ENCODE peak calls at places on chromosomes 6 and 20, in nine cellular contexts. One of them, this sample, is unnamed.

GRCh38 chr6:157518399-157519250 is 137.6 kb downstream of the ZDHHC14 start:
- DNase-seq in choroid plexus epithelial cell: peak; percentile 24
- DNase-seq in tibial artery: no peak
- DNase-seq in mammary epithelial cell: no peak
- DNase-seq in cardiac fibroblast: peak; percentile 56
- DNase-seq in NB4: no peak
- DNase-seq in bronchial epithelial cell: no peak
- DNase-seq in upper lobe of left lung: peak; percentile 33
- DNase-seq in GM12865: no peak
- DNase-seq in this sample: peak; percentile 28

GRCh38 chr20:40525356-40525755 is 163.7 kb downstream of the MAFB start:
- DNase-seq in choroid plexus epithelial cell: peak; percentile 70
- DNase-seq in tibial artery: no peak
- DNase-seq in mammary epithelial cell: no peak
- DNase-seq in cardiac fibroblast: peak; percentile 53
- DNase-seq in NB4: no peak
- DNase-seq in bronchial epithelial cell: no peak
- DNase-seq in upper lobe of left lung: no peak
- DNase-seq in GM12865: no peak
- DNase-seq in this sample: no peak

GRCh38 chr6:56050530-56050929 is 175.1 kb upstream of the BMP5 start:
- DNase-seq in choroid plexus epithelial cell: no peak
- DNase-seq in tibial artery: no peak
- DNase-seq in mammary epithelial cell: no peak
- DNase-seq in cardiac fibroblast: no peak
- DNase-seq in NB4: no peak
- DNase-seq in bronchial epithelial cell: no peak
- DNase-seq in upper lobe of left lung: no peak
- DNase-seq in GM12865: no peak
- DNase-seq in this sample: no peak

GRCh38 chr6:103893082-103893481 is 966.6 kb downstream of the HACE1 start:
- DNase-seq in choroid plexus epithelial cell: peak; percentile 67
- DNase-seq in tibial artery: no peak
- DNase-seq in mammary epithelial cell: no peak
- DNase-seq in cardiac fibroblast: peak; percentile 91
- DNase-seq in NB4: no peak
- DNase-seq in bronchial epithelial cell: peak; percentile 10
- DNase-seq in upper lobe of left lung: no peak
- DNase-seq in GM12865: no peak
- DNase-seq in this sample: peak; percentile 3

GRCh38 chr6:108115598-108116058 is 41.1 kb upstream of the OSTM1 start:
- DNase-seq in choroid plexus epithelial cell: peak; percentile 48
- DNase-seq in tibial artery: no peak
- DNase-seq in mammary epithelial cell: peak; percentile 25
- DNase-seq in cardiac fibroblast: peak; percentile 47
- DNase-seq in NB4: peak; percentile 76
- DNase-seq in bronchial epithelial cell: no peak
- DNase-seq in upper lobe of left lung: peak; percentile 25
- DNase-seq in GM12865: peak; percentile 35
- DNase-seq in this sample: peak; percentile 30

GRCh38 chr6:45045253-45045601 is 282.9 kb upstream of the RUNX2 start:
- DNase-seq in choroid plexus epithelial cell: no peak
- DNase-seq in tibial artery: no peak
- DNase-seq in mammary epithelial cell: no peak
- DNase-seq in cardiac fibroblast: no peak
- DNase-seq in NB4: no peak
- DNase-seq in bronchial epithelial cell: no peak
- DNase-seq in upper lobe of left lung: no peak
- DNase-seq in GM12865: no peak
- DNase-seq in this sample: no peak

GRCh38 chr6:30774701-30775100 is 30.4 kb upstream of the IER3 start:
- DNase-seq in choroid plexus epithelial cell: no peak
- DNase-seq in tibial artery: no peak
- DNase-seq in mammary epithelial cell: no peak
- DNase-seq in cardiac fibroblast: no peak
- DNase-seq in NB4: no peak
- DNase-seq in bronchial epithelial cell: no peak
- DNase-seq in upper lobe of left lung: no peak
- DNase-seq in GM12865: no peak
- DNase-seq in this sample: no peak

GRCh38 chr6:18101271-18101670 is 21.2 kb downstream of the NHLRC1 start:
- DNase-seq in choroid plexus epithelial cell: peak; percentile 16
- DNase-seq in tibial artery: no peak
- DNase-seq in mammary epithelial cell: peak; percentile 54
- DNase-seq in cardiac fibroblast: no peak
- DNase-seq in NB4: no peak
- DNase-seq in bronchial epithelial cell: peak; percentile 50
- DNase-seq in upper lobe of left lung: no peak
- DNase-seq in GM12865: no peak
- DNase-seq in this sample: no peak

GRCh38 chr6:138026342-138026741 is 80.9 kb downstream of the PERP start:
- DNase-seq in choroid plexus epithelial cell: no peak
- DNase-seq in tibial artery: no peak
- DNase-seq in mammary epithelial cell: no peak
- DNase-seq in cardiac fibroblast: no peak
- DNase-seq in NB4: no peak
- DNase-seq in bronchial epithelial cell: no peak
- DNase-seq in upper lobe of left lung: no peak
- DNase-seq in GM12865: no peak
- DNase-seq in this sample: no peak

GRCh38 chr6:51495016-51495805 is 592.2 kb downstream of the PKHD1 start:
- DNase-seq in choroid plexus epithelial cell: no peak
- DNase-seq in tibial artery: no peak
- DNase-seq in mammary epithelial cell: no peak
- DNase-seq in cardiac fibroblast: no peak
- DNase-seq in NB4: no peak
- DNase-seq in bronchial epithelial cell: no peak
- DNase-seq in upper lobe of left lung: no peak
- DNase-seq in GM12865: no peak
- DNase-seq in this sample: no peak

GRCh38 chr6:7640607-7641577 is 50.9 kb downstream of the SNRNP48 start:
- DNase-seq in choroid plexus epithelial cell: peak; percentile 78
- DNase-seq in tibial artery: no peak
- DNase-seq in mammary epithelial cell: peak; percentile 94
- DNase-seq in cardiac fibroblast: peak; percentile 60
- DNase-seq in NB4: no peak
- DNase-seq in bronchial epithelial cell: peak; percentile 96
- DNase-seq in upper lobe of left lung: peak; percentile 2
- DNase-seq in GM12865: no peak
- DNase-seq in this sample: peak; percentile 85

GRCh38 chr6:137148291-137149076 is 25.0 kb downstream of the IL22RA2 start:
- DNase-seq in choroid plexus epithelial cell: peak; percentile 88
- DNase-seq in tibial artery: no peak
- DNase-seq in mammary epithelial cell: peak; percentile 27
- DNase-seq in cardiac fibroblast: peak; percentile 12
- DNase-seq in NB4: peak; percentile 95
- DNase-seq in bronchial epithelial cell: peak; percentile 84
- DNase-seq in upper lobe of left lung: no peak
- DNase-seq in GM12865: no peak
- DNase-seq in this sample: peak; percentile 79

GRCh38 chr20:36666181-36666740 is 20.3 kb upstream of the SLA2 start:
- DNase-seq in choroid plexus epithelial cell: peak; percentile 60
- DNase-seq in tibial artery: no peak
- DNase-seq in mammary epithelial cell: no peak
- DNase-seq in cardiac fibroblast: peak; percentile 54
- DNase-seq in NB4: peak; percentile 43
- DNase-seq in bronchial epithelial cell: peak; percentile 33
- DNase-seq in upper lobe of left lung: no peak
- DNase-seq in GM12865: peak; percentile 40
- DNase-seq in this sample: peak; percentile 49

GRCh38 chr20:52025938-52026337 is 165.6 kb downstream of the ZFP64 start:
- DNase-seq in choroid plexus epithelial cell: peak; percentile 54
- DNase-seq in tibial artery: no peak
- DNase-seq in mammary epithelial cell: no peak
- DNase-seq in cardiac fibroblast: peak; percentile 6
- DNase-seq in NB4: no peak
- DNase-seq in bronchial epithelial cell: no peak
- DNase-seq in upper lobe of left lung: no peak
- DNase-seq in GM12865: no peak
- DNase-seq in this sample: peak; percentile 50

GRCh38 chr20:1108437-1108920 is 9.9 kb upstream of the PSMF1 start:
- DNase-seq in choroid plexus epithelial cell: peak; percentile 57
- DNase-seq in tibial artery: no peak
- DNase-seq in mammary epithelial cell: peak; percentile 24
- DNase-seq in cardiac fibroblast: peak; percentile 47
- DNase-seq in NB4: peak; percentile 58
- DNase-seq in bronchial epithelial cell: peak; percentile 17
- DNase-seq in upper lobe of left lung: no peak
- DNase-seq in GM12865: peak; percentile 55
- DNase-seq in this sample: peak; percentile 37
- TF ChIP-seq CTCF in choroid plexus epithelial cell: peak; percentile 86
- TF ChIP-seq CTCF in tibial artery: peak; percentile 36
- TF ChIP-seq CTCF in mammary epithelial cell: peak; percentile 78
- TF ChIP-seq CTCF in cardiac fibroblast: peak; percentile 86
- TF ChIP-seq CTCF in NB4: peak; percentile 92
- TF ChIP-seq CTCF in bronchial epithelial cell: peak; percentile 96
- TF ChIP-seq CTCF in upper lobe of left lung: peak; percentile 59
- TF ChIP-seq CTCF in GM12865: peak; percentile 92
- TF ChIP-seq CTCF in this sample: peak; percentile 85

GRCh38 chr6:44002071-44002590 is 125.1 kb downstream of the MRPL14 start:
- DNase-seq in choroid plexus epithelial cell: no peak
- DNase-seq in tibial artery: no peak
- DNase-seq in mammary epithelial cell: no peak
- DNase-seq in cardiac fibroblast: no peak
- DNase-seq in NB4: no peak
- DNase-seq in bronchial epithelial cell: no peak
- DNase-seq in upper lobe of left lung: peak; percentile 88
- DNase-seq in GM12865: no peak
- DNase-seq in this sample: no peak
- H3K4me3 ChIP-seq in choroid plexus epithelial cell: peak overlapping the region; percentile 39
- H3K4me3 ChIP-seq in tibial artery: peak overlapping the region; percentile 49
- H3K4me3 ChIP-seq in mammary epithelial cell: peak overlapping the region; percentile 35
- H3K4me3 ChIP-seq in cardiac fibroblast: peak overlapping the region; percentile 41
- H3K4me3 ChIP-seq in NB4: no peak overlapping the region
- H3K4me3 ChIP-seq in bronchial epithelial cell: peak overlapping the region; percentile 28
- H3K4me3 ChIP-seq in upper lobe of left lung: peak overlapping the region; percentile 33
- H3K4me3 ChIP-seq in GM12865: peak overlapping the region; percentile 62
- H3K4me3 ChIP-seq in this sample: peak overlapping the region; percentile 49

DNA sequence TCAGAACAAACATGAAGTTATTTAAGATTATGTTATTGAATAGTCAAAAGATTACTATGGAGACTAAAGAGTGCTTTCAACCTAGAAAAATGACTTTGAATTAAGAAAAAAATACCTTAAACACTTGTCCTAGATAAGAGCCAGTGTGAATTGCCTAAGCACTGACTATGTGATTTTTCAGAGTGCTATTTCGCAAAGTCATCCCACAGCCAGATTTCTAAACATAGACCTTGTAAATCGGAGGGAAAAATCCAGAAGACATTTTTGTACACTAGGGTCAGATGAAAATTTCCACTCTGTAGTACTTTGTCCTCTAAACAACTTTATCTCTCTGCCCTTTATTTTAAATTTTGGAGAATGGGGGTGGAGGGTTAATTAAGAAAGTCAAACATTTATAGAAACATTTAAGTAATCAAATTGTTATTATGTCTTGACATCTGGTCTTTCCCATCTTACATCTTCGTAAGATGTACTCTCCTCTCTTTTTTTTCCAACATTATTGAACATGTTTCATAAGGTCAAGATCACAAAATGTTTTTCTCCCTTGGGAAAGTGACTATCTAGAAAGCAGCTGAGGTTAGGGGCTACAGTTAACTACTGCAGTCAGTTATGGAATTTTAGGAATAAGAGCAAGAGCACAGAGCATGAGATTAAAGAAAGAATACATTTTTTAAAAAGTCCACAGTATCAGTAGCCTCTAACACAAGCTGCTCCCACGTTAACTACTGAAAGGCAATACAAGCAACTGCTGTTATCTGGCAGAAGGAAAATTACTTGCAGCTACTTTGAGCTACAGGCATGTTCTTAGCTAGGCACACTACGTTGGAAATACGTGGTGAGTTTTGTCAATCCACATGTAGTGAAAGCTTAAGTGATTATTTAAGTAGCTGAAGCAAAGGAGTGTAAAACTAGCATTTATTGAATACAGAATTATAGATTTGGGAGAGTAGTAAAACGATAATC is 648.5 kb downstream of the HTR1B start:
- DNase-seq in choroid plexus epithelial cell: peak; percentile 62
- DNase-seq in tibial artery: no peak
- DNase-seq in mammary epithelial cell: no peak
- DNase-seq in cardiac fibroblast: peak; percentile 58
- DNase-seq in NB4: no peak
- DNase-seq in bronchial epithelial cell: no peak
- DNase-seq in upper lobe of left lung: no peak
- DNase-seq in GM12865: no peak
- DNase-seq in this sample: peak; percentile 77
- TF ChIP-seq CTCF in choroid plexus epithelial cell: no peak
- TF ChIP-seq CTCF in tibial artery: no peak
- TF ChIP-seq CTCF in mammary epithelial cell: no peak
- TF ChIP-seq CTCF in cardiac fibroblast: no peak
- TF ChIP-seq CTCF in NB4: no peak
- TF ChIP-seq CTCF in bronchial epithelial cell: no peak
- TF ChIP-seq CTCF in upper lobe of left lung: no peak
- TF ChIP-seq CTCF in GM12865: no peak
- TF ChIP-seq CTCF in this sample: no peak

GRCh38 chr6:106773482-106773881 is 144.1 kb downstream of the QRSL1 start:
- DNase-seq in choroid plexus epithelial cell: no peak
- DNase-seq in tibial artery: no peak
- DNase-seq in mammary epithelial cell: peak; percentile 89
- DNase-seq in cardiac fibroblast: no peak
- DNase-seq in NB4: no peak
- DNase-seq in bronchial epithelial cell: peak; percentile 77
- DNase-seq in upper lobe of left lung: no peak
- DNase-seq in GM12865: no peak
- DNase-seq in this sample: no peak

GRCh38 chr6:106771822-106772221 is 142.4 kb downstream of the QRSL1 start:
- DNase-seq in choroid plexus epithelial cell: no peak
- DNase-seq in tibial artery: no peak
- DNase-seq in mammary epithelial cell: no peak
- DNase-seq in cardiac fibroblast: no peak
- DNase-seq in NB4: no peak
- DNase-seq in bronchial epithelial cell: no peak
- DNase-seq in upper lobe of left lung: no peak
- DNase-seq in GM12865: no peak
- DNase-seq in this sample: no peak

GRCh38 chr6:106770081-106770480 is 140.7 kb downstream of the QRSL1 start:
- DNase-seq in choroid plexus epithelial cell: no peak
- DNase-seq in tibial artery: no peak
- DNase-seq in mammary epithelial cell: no peak
- DNase-seq in cardiac fibroblast: no peak
- DNase-seq in NB4: no peak
- DNase-seq in bronchial epithelial cell: no peak
- DNase-seq in upper lobe of left lung: no peak
- DNase-seq in GM12865: no peak
- DNase-seq in this sample: no peak

GRCh38 chr6:106772270-106773142 is 143.1 kb downstream of the QRSL1 start:
- DNase-seq in choroid plexus epithelial cell: no peak
- DNase-seq in tibial artery: no peak
- DNase-seq in mammary epithelial cell: peak; percentile 51
- DNase-seq in cardiac fibroblast: no peak
- DNase-seq in NB4: no peak
- DNase-seq in bronchial epithelial cell: no peak
- DNase-seq in upper lobe of left lung: no peak
- DNase-seq in GM12865: peak; percentile 27
- DNase-seq in this sample: no peak

DNA sequence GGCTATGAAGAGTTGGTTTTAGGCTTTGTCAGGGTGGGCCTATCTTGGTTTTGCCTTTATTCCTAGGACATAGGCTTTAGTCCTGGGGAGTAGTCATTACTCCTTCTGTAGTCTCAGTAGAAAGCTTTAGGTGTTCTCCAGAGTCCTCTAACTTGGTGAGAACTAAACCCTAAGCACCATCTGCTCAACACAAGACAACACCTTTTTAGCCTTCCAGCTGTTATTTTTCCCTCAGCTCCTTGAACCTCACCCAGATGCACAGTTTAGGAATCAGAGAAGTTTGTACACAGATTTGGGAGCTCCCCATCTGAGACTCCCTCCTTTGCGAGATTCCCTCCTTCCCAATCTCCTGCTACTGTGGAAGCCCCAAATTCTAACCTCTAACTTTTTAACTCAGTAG is 141.3 kb downstream of the QRSL1 start:
- DNase-seq in choroid plexus epithelial cell: no peak
- DNase-seq in tibial artery: no peak
- DNase-seq in mammary epithelial cell: no peak
- DNase-seq in cardiac fibroblast: no peak
- DNase-seq in NB4: no peak
- DNase-seq in bronchial epithelial cell: no peak
- DNase-seq in upper lobe of left lung: no peak
- DNase-seq in GM12865: no peak
- DNase-seq in this sample: no peak
- H3K4me3 ChIP-seq in choroid plexus epithelial cell: no peak overlapping the region
- H3K4me3 ChIP-seq in tibial artery: no peak overlapping the region
- H3K4me3 ChIP-seq in mammary epithelial cell: no peak overlapping the region
- H3K4me3 ChIP-seq in cardiac fibroblast: no peak overlapping the region
- H3K4me3 ChIP-seq in NB4: no peak overlapping the region
- H3K4me3 ChIP-seq in bronchial epithelial cell: no peak overlapping the region
- H3K4me3 ChIP-seq in upper lobe of left lung: no peak overlapping the region
- H3K4me3 ChIP-seq in GM12865: no peak overlapping the region
- H3K4me3 ChIP-seq in this sample: no peak overlapping the region

This sample was measured in fibroblast of villous mesenchyme.